ENCODE peak calls at places on chromosomes 2 and 18, in nine cellular contexts. One of them, this sample, is unnamed.

GRCh38 chr2:240789051-240789453 is 31.0 kb downstream of the KIF1A start:
- DNase-seq in HFF-Myc: no peak
- DNase-seq in brain microvascular endothelial cell: no peak
- DNase-seq in K562: no peak
- DNase-seq in cardiac fibroblast: no peak
- DNase-seq in AG10803: no peak
- DNase-seq in WERI-Rb-1: no peak
- DNase-seq in tibial nerve: no peak
- DNase-seq in lung: no peak
- DNase-seq in this sample: no peak

GRCh38 chr2:241095594-241096290 is 6.3 kb downstream of the MTERF4 start:
- DNase-seq in tibial nerve: no peak
- DNase-seq in lung: no peak
- DNase-seq in WERI-Rb-1: no peak
- DNase-seq in cardiac fibroblast: no peak
- DNase-seq in AG10803: no peak
- DNase-seq in K562: no peak
- DNase-seq in HFF-Myc: no peak
- DNase-seq in brain microvascular endothelial cell: no peak
- DNase-seq in this sample: no peak

GRCh38 chr18:41135146-41135545 is 819.9 kb upstream of the PIK3C3 start:
- DNase-seq in AG10803: no peak
- DNase-seq in brain microvascular endothelial cell: no peak
- DNase-seq in K562: no peak
- DNase-seq in WERI-Rb-1: no peak
- DNase-seq in HFF-Myc: no peak
- DNase-seq in cardiac fibroblast: no peak
- DNase-seq in lung: no peak
- DNase-seq in tibial nerve: no peak
- DNase-seq in this sample: no peak

GRCh38 chr2:143801561-143801960 is 672.3 kb downstream of the ARHGAP15 start:
- DNase-seq in HFF-Myc: no peak
- DNase-seq in lung: no peak
- DNase-seq in tibial nerve: no peak
- DNase-seq in K562: no peak
- DNase-seq in cardiac fibroblast: no peak
- DNase-seq in WERI-Rb-1: no peak
- DNase-seq in brain microvascular endothelial cell: no peak
- DNase-seq in AG10803: no peak
- DNase-seq in this sample: no peak

GRCh38 chr2:224925822-224926124 is 116.5 kb downstream of the DOCK10 start:
- DNase-seq in AG10803: peak
- DNase-seq in WERI-Rb-1: no peak
- DNase-seq in K562: no peak
- DNase-seq in tibial nerve: no peak
- DNase-seq in lung: no peak
- DNase-seq in cardiac fibroblast: no peak
- DNase-seq in brain microvascular endothelial cell: no peak
- DNase-seq in HFF-Myc: no peak
- DNase-seq in this sample: no peak

GRCh38 chr2:219911541-219911940 is 284.1 kb downstream of the SLC4A3 start:
- DNase-seq in WERI-Rb-1: no peak
- DNase-seq in cardiac fibroblast: no peak
- DNase-seq in tibial nerve: no peak
- DNase-seq in lung: no peak
- DNase-seq in AG10803: no peak
- DNase-seq in K562: no peak
- DNase-seq in HFF-Myc: no peak
- DNase-seq in brain microvascular endothelial cell: no peak
- DNase-seq in this sample: no peak

GRCh38 chr18:63850010-63850409 is 37.5 kb upstream of the SERPINB2 start:
- DNase-seq in K562: no peak
- DNase-seq in tibial nerve: no peak
- DNase-seq in HFF-Myc: peak
- DNase-seq in cardiac fibroblast: peak
- DNase-seq in lung: no peak
- DNase-seq in WERI-Rb-1: peak
- DNase-seq in brain microvascular endothelial cell: peak
- DNase-seq in AG10803: peak
- DNase-seq in this sample: peak

GRCh38 chr2:107553534-107553933 is 273.2 kb upstream of the RGPD4 start:
- DNase-seq in tibial nerve: no peak
- DNase-seq in AG10803: peak
- DNase-seq in K562: no peak
- DNase-seq in cardiac fibroblast: peak
- DNase-seq in HFF-Myc: no peak
- DNase-seq in lung: no peak
- DNase-seq in WERI-Rb-1: no peak
- DNase-seq in brain microvascular endothelial cell: no peak
- DNase-seq in this sample: no peak

GRCh38 chr18:39564716-39565115 is 1999.1 kb upstream of the CELF4 start:
- DNase-seq in HFF-Myc: no peak
- DNase-seq in cardiac fibroblast: no peak
- DNase-seq in K562: no peak
- DNase-seq in brain microvascular endothelial cell: no peak
- DNase-seq in tibial nerve: no peak
- DNase-seq in AG10803: no peak
- DNase-seq in lung: no peak
- DNase-seq in WERI-Rb-1: no peak
- DNase-seq in this sample: no peak

GRCh38 chr2:122100371-122101150 is 345.1 kb downstream of the TSN start:
- DNase-seq in HFF-Myc: no peak
- DNase-seq in lung: no peak
- DNase-seq in WERI-Rb-1: no peak
- DNase-seq in K562: no peak
- DNase-seq in brain microvascular endothelial cell: no peak
- DNase-seq in AG10803: peak
- DNase-seq in tibial nerve: no peak
- DNase-seq in cardiac fibroblast: peak
- DNase-seq in this sample: no peak

GRCh38 chr2:122098301-122098700 is 342.9 kb downstream of the TSN start:
- DNase-seq in tibial nerve: no peak
- DNase-seq in HFF-Myc: no peak
- DNase-seq in AG10803: peak
- DNase-seq in brain microvascular endothelial cell: no peak
- DNase-seq in K562: no peak
- DNase-seq in WERI-Rb-1: no peak
- DNase-seq in lung: no peak
- DNase-seq in cardiac fibroblast: no peak
- DNase-seq in this sample: no peak

GRCh38 chr2:122096788-122097187 is 341.3 kb downstream of the TSN start:
- DNase-seq in lung: no peak
- DNase-seq in K562: no peak
- DNase-seq in cardiac fibroblast: no peak
- DNase-seq in brain microvascular endothelial cell: no peak
- DNase-seq in tibial nerve: no peak
- DNase-seq in AG10803: no peak
- DNase-seq in HFF-Myc: no peak
- DNase-seq in WERI-Rb-1: no peak
- DNase-seq in this sample: no peak

GRCh38 chr2:122105171-122105884 is 349.9 kb downstream of the TSN start:
- DNase-seq in cardiac fibroblast: no peak
- DNase-seq in WERI-Rb-1: no peak
- DNase-seq in K562: no peak
- DNase-seq in AG10803: no peak
- DNase-seq in HFF-Myc: no peak
- DNase-seq in lung: no peak
- DNase-seq in brain microvascular endothelial cell: no peak
- DNase-seq in tibial nerve: no peak
- DNase-seq in this sample: no peak

DNA sequence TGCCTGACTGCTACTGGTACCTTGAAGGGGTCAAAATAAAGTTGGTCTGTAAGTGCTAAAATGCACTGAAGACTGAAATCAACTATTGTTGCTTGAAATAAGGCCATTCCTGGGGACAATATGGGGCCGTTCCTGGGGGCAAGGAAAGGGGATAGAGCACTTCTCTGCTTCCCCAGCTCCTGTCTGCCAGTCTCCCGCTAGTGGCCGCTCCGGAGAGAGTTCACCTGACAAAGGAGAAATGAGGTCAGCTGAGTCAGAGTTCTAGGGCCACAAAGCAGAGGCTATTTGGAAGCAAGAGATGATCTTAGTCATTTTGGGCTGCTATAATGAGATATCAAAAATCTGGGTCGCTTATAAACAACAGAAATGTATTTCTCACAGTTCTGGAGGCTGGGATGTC is 345.9 kb downstream of the TSN start:
- DNase-seq in K562: no peak
- DNase-seq in AG10803: no peak
- DNase-seq in tibial nerve: no peak
- DNase-seq in WERI-Rb-1: no peak
- DNase-seq in brain microvascular endothelial cell: no peak
- DNase-seq in lung: no peak
- DNase-seq in cardiac fibroblast: no peak
- DNase-seq in HFF-Myc: no peak
- DNase-seq in this sample: no peak
- H3K4me3 ChIP-seq in K562: no peak
- H3K4me3 ChIP-seq in AG10803: no peak
- H3K4me3 ChIP-seq in tibial nerve: no peak
- H3K4me3 ChIP-seq in WERI-Rb-1: no peak
- H3K4me3 ChIP-seq in brain microvascular endothelial cell: no peak
- H3K4me3 ChIP-seq in lung: no peak
- H3K4me3 ChIP-seq in cardiac fibroblast: no peak
- H3K4me3 ChIP-seq in HFF-Myc: no peak
- H3K4me3 ChIP-seq in this sample: no peak

GRCh38 chr2:25098056-25098455 is 56.2 kb downstream of the EFR3B start:
- DNase-seq in tibial nerve: no peak
- DNase-seq in HFF-Myc: no peak
- DNase-seq in WERI-Rb-1: no peak
- DNase-seq in K562: no peak
- DNase-seq in AG10803: no peak
- DNase-seq in cardiac fibroblast: no peak
- DNase-seq in lung: no peak
- DNase-seq in brain microvascular endothelial cell: no peak
- DNase-seq in this sample: no peak
- TF ChIP-seq CTCF in tibial nerve: no peak
- TF ChIP-seq CTCF in HFF-Myc: no peak
- TF ChIP-seq CTCF in WERI-Rb-1: no peak
- TF ChIP-seq CTCF in K562: no peak
- TF ChIP-seq CTCF in AG10803: no peak
- TF ChIP-seq CTCF in cardiac fibroblast: no peak
- TF ChIP-seq CTCF in lung: no peak
- TF ChIP-seq CTCF in brain microvascular endothelial cell: no peak
- TF ChIP-seq CTCF in this sample: no peak

DNA sequence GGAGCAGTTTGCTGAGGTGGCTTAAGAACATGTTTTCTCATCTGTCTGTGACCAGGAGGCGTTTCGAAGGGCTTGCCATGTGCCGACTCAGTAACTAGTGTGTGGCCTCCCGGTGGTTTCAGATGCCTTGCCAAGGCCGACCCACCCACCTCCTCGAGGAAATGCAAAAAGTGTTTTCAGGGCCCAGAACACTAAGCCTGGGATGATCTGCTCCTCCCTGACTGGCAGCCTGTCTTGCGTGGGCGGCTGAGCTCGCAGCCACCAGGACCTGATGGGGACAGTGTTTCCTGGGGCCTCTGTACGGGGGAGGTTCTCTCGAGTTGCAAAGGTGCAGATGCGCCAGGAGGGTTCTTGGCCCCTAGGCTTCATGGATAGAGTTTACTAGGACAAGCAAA is 85.2 kb downstream of the GLI2 start:
- DNase-seq in AG10803: peak
- DNase-seq in brain microvascular endothelial cell: peak
- DNase-seq in HFF-Myc: no peak
- DNase-seq in K562: peak
- DNase-seq in tibial nerve: no peak
- DNase-seq in cardiac fibroblast: peak
- DNase-seq in WERI-Rb-1: peak
- DNase-seq in lung: no peak
- DNase-seq in this sample: peak
- H3K4me3 ChIP-seq in AG10803: peak
- H3K4me3 ChIP-seq in brain microvascular endothelial cell: peak
- H3K4me3 ChIP-seq in HFF-Myc: peak
- H3K4me3 ChIP-seq in K562: no peak
- H3K4me3 ChIP-seq in tibial nerve: no peak
- H3K4me3 ChIP-seq in cardiac fibroblast: no peak
- H3K4me3 ChIP-seq in WERI-Rb-1: peak
- H3K4me3 ChIP-seq in lung: no peak
- H3K4me3 ChIP-seq in this sample: no peak

DNA sequence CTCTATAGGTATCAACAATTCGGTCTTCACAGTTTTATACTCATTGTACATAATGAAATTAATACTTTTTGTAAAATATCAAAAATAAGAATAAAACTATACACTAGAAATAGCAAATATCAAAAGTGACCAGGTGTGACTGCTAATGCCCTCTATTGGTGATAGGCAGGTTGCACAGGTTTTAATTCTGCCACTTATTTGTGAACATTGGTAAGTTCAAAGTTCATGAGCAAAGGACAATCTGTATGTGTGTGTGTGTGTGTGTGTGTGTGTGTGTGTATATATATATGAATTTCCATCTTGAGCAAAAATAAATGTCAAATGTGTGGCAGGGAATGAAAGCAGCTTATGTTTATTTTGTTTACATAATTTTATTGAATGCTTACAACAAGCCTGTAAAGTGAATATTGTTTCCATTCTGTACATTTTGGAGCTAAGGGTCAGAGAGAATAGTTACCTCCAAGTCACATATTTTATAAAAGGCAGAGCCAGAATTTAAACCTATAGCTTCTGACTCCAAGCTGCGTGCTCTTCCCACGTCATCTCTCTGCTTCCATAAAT is 537.4 kb downstream of the CPS1 start:
- DNase-seq in K562: no peak
- DNase-seq in HFF-Myc: no peak
- DNase-seq in cardiac fibroblast: no peak
- DNase-seq in brain microvascular endothelial cell: no peak
- DNase-seq in tibial nerve: no peak
- DNase-seq in WERI-Rb-1: no peak
- DNase-seq in lung: no peak
- DNase-seq in AG10803: no peak
- DNase-seq in this sample: peak
- TF ChIP-seq CTCF in K562: no peak
- TF ChIP-seq CTCF in HFF-Myc: no peak
- TF ChIP-seq CTCF in cardiac fibroblast: peak
- TF ChIP-seq CTCF in brain microvascular endothelial cell: peak
- TF ChIP-seq CTCF in tibial nerve: no peak
- TF ChIP-seq CTCF in WERI-Rb-1: peak
- TF ChIP-seq CTCF in lung: no peak
- TF ChIP-seq CTCF in AG10803: peak
- TF ChIP-seq CTCF in this sample: peak

This sample was measured in GM12865.